ENCODE peak calls at places on chromosomes 13 and 19, in six cellular contexts. P is spleen, A is fibroblast of lung, O is GM23248, N is uterus, M is tibial artery. H is an unnamed sample.

GRCh38 chr19:17807731-17808316 is 12.9 kb downstream of the B3GNT3 start:
- DNase-seq in A (no peak), M (no peak), N (no peak), O (no peak), P (peak; percentile 75), H (no peak)

GRCh38 chr19:29540128-29540527 is 14.3 kb downstream of the VSTM2B start:
- DNase-seq in M (no peak), P (peak; percentile 30), N (peak; percentile 1), A (no peak), O (no peak), H (no peak)

GRCh38 chr19:15315101-15315500 is 17.2 kb downstream of the BRD4 start:
- DNase-seq in M (no peak), A (no peak), O (no peak), P (no peak), N (no peak), H (no peak)

GRCh38 chr19:14073232-14073924 is 792 bp downstream of the MISP3 start:
- DNase-seq in P (peak; percentile 95), A (peak; percentile 83), O (peak; percentile 92), M (peak; percentile 62), N (peak; percentile 69), H (peak; percentile 91)

GRCh38 chr13:102566513-102566912 is 30.3 kb upstream of the TPP2 start:
- DNase-seq in O (no peak), P (no peak), A (no peak), N (no peak), M (no peak), H (no peak)

GRCh38 chr13:49627831-49628652 is at the start of gene ARL11:
- DNase-seq in A (no peak), O (no peak), N (no peak), P (peak; percentile 96), M (peak; percentile 72), H (no peak)

GRCh38 chr19:1848399-1849131 is at the start of gene REXO1:
- DNase-seq in A (peak; percentile 87), P (peak; percentile 97), O (peak; percentile 90), M (peak; percentile 92), N (peak; percentile 96), H (peak; percentile 97)

GRCh38 chr13:114002009-114002544 is 28.2 kb upstream of the C13orf46 start:
- DNase-seq in A (no peak), N (no peak), M (no peak), O (no peak), P (peak; percentile 70), H (peak; percentile 56)

GRCh38 chr13:93318538-93318937 is 91.9 kb downstream of the GPC6 start:
- DNase-seq in M (no peak), N (no peak), P (no peak), A (peak; percentile 39), O (peak; percentile 42), H (no peak)

GRCh38 chr13:30737511-30738342 is 2.4 kb downstream of the ALOX5AP start:
- DNase-seq in O (no peak), M (no peak), P (peak; percentile 82), N (no peak), A (no peak), H (no peak)

GRCh38 chr13:30734434-30734833 is 909 bp upstream of the ALOX5AP start:
- DNase-seq in N (no peak), O (peak; percentile 73), M (no peak), A (peak; percentile 87), P (no peak), H (no peak)

GRCh38 chr13:30735025-30735967 is at the start of gene ALOX5AP:
- DNase-seq in M (no peak), N (no peak), O (no peak), A (no peak), P (peak; percentile 84), H (no peak)

GRCh38 chr13:30736921-30737320 is 1.6 kb downstream of the ALOX5AP start:
- DNase-seq in A (no peak), O (no peak), M (no peak), P (no peak), N (no peak), H (no peak)

GRCh38 chr13:30736461-30736860 is 1.1 kb downstream of the ALOX5AP start:
- DNase-seq in N (no peak), M (no peak), A (no peak), O (no peak), P (no peak), H (no peak)
- H3K27ac ChIP-seq in N (no peak overlapping the region), M (no peak overlapping the region), A (no peak overlapping the region), O (no peak overlapping the region), P (peak overlapping the region; percentile 90), H (no peak overlapping the region)

GRCh38 chr13:51244637-51245405 is 22.6 kb downstream of the FAM124A start:
- DNase-seq in O (no peak), N (no peak), M (no peak), P (no peak), A (no peak), H (no peak)

GRCh38 chr13:51241720-51242119 is 19.5 kb downstream of the FAM124A start:
- DNase-seq in N (peak; percentile 65), A (no peak), M (no peak), P (no peak), O (peak; percentile 55), H (no peak)

GRCh38 chr13:51245583-51245982 is 23.4 kb downstream of the FAM124A start:
- DNase-seq in P (no peak), A (no peak), O (no peak), N (no peak), M (no peak), H (no peak)

GRCh38 chr13:51243227-51243626 is 21.0 kb downstream of the FAM124A start:
- DNase-seq in P (no peak), O (no peak), N (no peak), A (no peak), M (no peak), H (no peak)

GRCh38 chr13:51243832-51244231 is 21.6 kb downstream of the FAM124A start:
- DNase-seq in A (no peak), N (no peak), P (no peak), M (no peak), O (no peak), H (no peak)
- H3K27ac ChIP-seq in A (no peak overlapping the region), N (no peak overlapping the region), P (peak overlapping the region; percentile 1), M (no peak overlapping the region), O (no peak overlapping the region), H (no peak overlapping the region)

GRCh38 chr19:55671054-55671378 is 4.0 kb upstream of the EPN1 start:
- DNase-seq in M (no peak), N (no peak), P (no peak), A (no peak), O (no peak), H (no peak)
- H3K27ac ChIP-seq in M (no peak overlapping the region), N (no peak overlapping the region), P (peak overlapping the region; percentile 38), A (no peak overlapping the region), O (no peak overlapping the region), H (no peak overlapping the region)

GRCh38 chr13:46698910-46699460 is 98.0 kb downstream of the ESD start:
- DNase-seq in O (no peak), N (no peak), A (peak; percentile 13), M (no peak), P (no peak), H (no peak)

GRCh38 chr13:46698015-46698414 is 98.9 kb downstream of the ESD start:
- DNase-seq in N (peak; percentile 52), M (peak; percentile 88), A (no peak), P (no peak), O (no peak), H (no peak)
- H3K27ac ChIP-seq in N (no peak overlapping the region), M (peak overlapping the region; percentile 62), A (no peak overlapping the region), P (peak overlapping the region; percentile 28), O (no peak overlapping the region), H (no peak overlapping the region)

DNA sequence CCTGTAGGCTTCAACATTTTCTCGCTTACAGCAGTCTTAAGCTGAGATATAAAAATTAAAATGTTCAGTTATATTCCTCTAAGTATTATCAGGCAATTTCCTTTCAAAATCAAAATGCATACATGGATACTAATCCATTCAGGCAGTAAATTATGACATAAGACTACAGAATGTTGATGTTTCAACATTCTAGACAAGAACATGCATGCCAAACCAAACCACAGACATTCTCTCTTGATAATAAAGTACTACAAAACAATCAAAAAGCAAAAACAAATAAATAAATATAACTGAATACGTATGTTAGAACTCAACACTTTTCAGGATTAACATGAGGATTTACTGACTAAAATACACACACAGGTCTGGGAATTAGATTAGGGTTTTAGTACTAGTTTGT is 7.7 kb downstream of the DIS3 start:
- DNase-seq in A (peak; percentile 8), M (no peak), P (no peak), N (no peak), O (peak; percentile 4), H (no peak)
- H3K27ac ChIP-seq in A (no peak overlapping the region), M (no peak overlapping the region), P (no peak overlapping the region), N (no peak overlapping the region), O (no peak overlapping the region), H (no peak overlapping the region)

GRCh38 chr13:29905845-29906244 is 55.4 kb upstream of the UBL3 start:
- DNase-seq in M (peak; percentile 41), O (peak; percentile 79), P (no peak), A (peak; percentile 68), N (no peak), H (no peak)
- H3K27ac ChIP-seq in M (no peak overlapping the region), O (peak overlapping the region; percentile 20), P (no peak overlapping the region), A (no peak overlapping the region), N (no peak overlapping the region), H (no peak overlapping the region)

DNA sequence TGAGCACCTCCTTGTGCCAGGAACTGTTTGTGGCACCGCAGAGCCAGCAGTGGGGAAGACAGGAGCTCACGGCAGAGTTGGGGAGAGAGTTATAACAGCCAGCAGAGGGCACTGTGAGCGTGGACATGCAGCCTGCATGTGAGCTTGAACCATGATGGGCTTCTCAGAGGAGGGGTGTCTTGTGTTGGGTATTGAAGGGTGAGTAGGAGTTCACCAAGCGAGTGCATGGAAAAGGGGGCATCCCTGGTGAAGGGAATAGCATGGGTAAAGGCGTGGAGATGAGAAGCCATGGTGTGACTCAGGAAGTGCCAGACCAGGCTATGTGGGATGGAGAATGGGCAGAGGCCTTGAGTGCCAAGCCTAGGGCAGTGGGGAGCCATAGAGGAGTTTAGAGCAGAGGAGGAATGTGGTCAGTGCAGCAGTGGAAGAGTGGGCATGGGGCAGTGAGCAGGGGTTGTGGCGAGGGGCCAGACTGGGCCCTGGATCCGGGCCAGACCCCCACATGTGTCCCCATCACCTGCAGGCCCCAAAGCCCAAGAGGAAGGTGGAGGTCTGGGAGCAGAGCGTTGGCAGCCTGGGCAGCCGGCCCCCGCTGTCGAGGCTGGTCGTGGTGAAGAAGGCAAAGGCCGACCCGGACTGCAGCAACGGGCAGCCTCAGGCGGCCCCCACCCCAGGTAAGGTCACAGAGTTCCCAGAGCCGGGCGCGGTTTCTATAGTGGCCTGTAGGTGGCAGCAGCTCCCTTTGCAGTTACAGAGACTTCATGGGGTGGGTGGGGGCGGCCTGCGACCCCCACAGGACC is 11.8 kb upstream of the SHD start:
- DNase-seq in M (peak; percentile 34), O (peak; percentile 49), A (peak; percentile 17), N (peak; percentile 49), P (peak; percentile 85), H (peak; percentile 83)
- H3K27ac ChIP-seq in M (no peak overlapping the region), O (no peak overlapping the region), A (no peak overlapping the region), N (no peak overlapping the region), P (no peak overlapping the region), H (no peak overlapping the region)

GRCh38 chr19:6465006-6465405 is 935 bp downstream of the CRB3 start:
- DNase-seq in M (no peak), N (no peak), O (peak; percentile 12), A (no peak), P (no peak), H (no peak)
- H3K27ac ChIP-seq in M (no peak overlapping the region), N (no peak overlapping the region), O (no peak overlapping the region), A (no peak overlapping the region), P (no peak overlapping the region), H (no peak overlapping the region)